ENCODE peak calls at places on chromosomes 2 and 18, in five cellular contexts. U is HCT116; S is ovary; Q is CD8-positive, alpha-beta T cell; R is substantia nigra. C is an unnamed sample.

GRCh38 chr2:95574506-95574905 is 17.3 kb upstream of the TRIM43 start:
- DNase-seq in U (no peak), Q (no peak), S (no peak), R (no peak), C (no peak)

GRCh38 chr2:163733301-163733938 is 2.4 kb downstream of the FIGN start:
- DNase-seq in Q (no peak), U (no peak), S (peak), R (peak), C (no peak)

GRCh38 chr18:63177822-63178525 is 141.6 kb downstream of the BCL2 start:
- DNase-seq in S (no peak), R (no peak), U (no peak), Q (no peak), C (no peak)

GRCh38 chr2:30915485-30915884 is 108.2 kb upstream of the CAPN13 start:
- DNase-seq in U (peak), R (peak), Q (no peak), S (no peak), C (no peak)

GRCh38 chr2:100818606-100819364 is 1.2 kb upstream of the NPAS2 start:
- DNase-seq in Q (no peak), U (peak), R (peak), S (peak), C (peak)

GRCh38 chr2:232874677-232875223 is 4.7 kb downstream of the SNORC start:
- DNase-seq in S (no peak), Q (no peak), R (no peak), U (no peak), C (no peak)

GRCh38 chr2:161423351-161424178 is 7.5 kb downstream of the TBR1 start:
- DNase-seq in U (no peak), S (no peak), Q (no peak), R (no peak), C (no peak)

GRCh38 chr2:236505648-236506047 is 64.0 kb upstream of the ACKR3 start:
- DNase-seq in Q (no peak), S (no peak), U (no peak), R (no peak), C (no peak)

GRCh38 chr2:170523506-170523905 is 191.6 kb upstream of the SP5 start:
- DNase-seq in S (no peak), U (no peak), Q (no peak), R (no peak), C (no peak)

GRCh38 chr2:146820672-146821071 is 1024.2 kb upstream of the ACVR2A start:
- DNase-seq in S (no peak), R (no peak), U (no peak), Q (no peak), C (no peak)

GRCh38 chr18:60038731-60039130 is 138.9 kb downstream of the PMAIP1 start:
- DNase-seq in R (no peak), S (no peak), Q (no peak), U (no peak), C (no peak)

GRCh38 chr2:200338692-200339091 is 32.2 kb downstream of the SPATS2L start:
- DNase-seq in R (no peak), Q (no peak), S (no peak), U (no peak), C (no peak)

GRCh38 chr2:69554981-69555380 is 88.6 kb downstream of the AAK1 start:
- DNase-seq in R (peak), U (no peak), Q (no peak), S (no peak), C (no peak)

GRCh38 chr18:9362869-9363268 is 28.3 kb downstream of the TWSG1 start:
- DNase-seq in S (no peak), R (no peak), Q (no peak), U (no peak), C (no peak)

GRCh38 chr2:241895732-241896641 is 26.5 kb downstream of the RTP5 start:
- DNase-seq in Q (no peak), R (no peak), S (peak), U (no peak), C (no peak)

GRCh38 chr18:68181956-68182355 is 533.0 kb downstream of the TMX3 start:
- DNase-seq in R (no peak), Q (no peak), U (no peak), S (no peak), C (no peak)

GRCh38 chr2:37625156-37625555 is 46.3 kb downstream of the CDC42EP3 start:
- DNase-seq in R (no peak), U (no peak), S (no peak), Q (no peak), C (no peak)

GRCh38 chr2:170222298-170222697 is 44.4 kb downstream of the MYO3B start:
- DNase-seq in S (no peak), R (no peak), U (no peak), Q (no peak), C (no peak)

GRCh38 chr2:214069254-214069653 is 341.6 kb upstream of the VWC2L start:
- DNase-seq in R (no peak), Q (no peak), U (peak), S (no peak), C (no peak)

GRCh38 chr2:173119069-173119807 is 43.6 kb downstream of the MAP3K20 start:
- DNase-seq in R (no peak), S (peak), U (no peak), Q (no peak), C (no peak)

GRCh38 chr2:44420725-44421124 is 59.0 kb downstream of the CAMKMT start:
- DNase-seq in U (no peak), Q (no peak), S (no peak), R (no peak), C (no peak)

GRCh38 chr2:230895536-230896345 is 29.3 kb downstream of the GPR55 start:
- DNase-seq in Q (no peak), U (no peak), S (no peak), R (no peak), C (no peak)

GRCh38 chr2:118098307-118098706 is 10.0 kb downstream of the INSIG2 start:
- DNase-seq in R (no peak), S (no peak), U (no peak), Q (no peak), C (no peak)

GRCh38 chr2:110866496-110866895 is 134.1 kb downstream of the ACOXL start:
- DNase-seq in U (no peak), R (no peak), S (no peak), Q (no peak), C (no peak)

GRCh38 chr18:11872479-11873136 is 21.4 kb downstream of the CHMP1B start:
- DNase-seq in Q (no peak), U (peak), R (no peak), S (no peak), C (no peak)

GRCh38 chr2:36780231-36780808 is 83.8 kb downstream of the VIT start:
- DNase-seq in R (no peak), S (no peak), U (peak), Q (no peak), C (no peak)

DNA sequence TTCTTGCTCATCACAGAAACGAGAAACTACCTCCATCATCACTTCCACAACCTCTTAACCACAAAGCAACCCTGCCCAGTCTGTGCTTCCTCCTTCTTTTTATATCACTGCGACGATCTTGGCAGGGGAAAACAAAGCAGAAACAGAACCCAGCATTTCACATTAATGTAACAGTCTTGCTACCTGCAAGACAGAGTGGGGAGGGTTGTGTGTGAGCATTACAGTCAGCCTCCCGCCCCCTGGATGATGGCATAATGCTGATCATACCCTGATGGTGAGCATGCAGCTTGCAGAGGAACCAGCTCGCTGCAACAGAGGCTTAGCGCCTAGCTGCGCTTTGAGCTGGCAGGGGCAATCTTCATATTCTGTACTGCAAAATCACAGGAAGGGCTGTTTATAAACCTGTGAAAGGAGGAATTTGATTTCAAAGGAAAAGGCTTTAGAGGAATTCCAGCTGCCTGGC is 376.1 kb downstream of the IRS1 start:
- DNase-seq in U (no peak), R (peak), S (no peak), Q (peak), C (peak)
- H3K27ac ChIP-seq in U (peak), R (no peak), S (no peak), Q (no peak), C (no peak)

GRCh38 chr2:223973606-223974005 is 16.3 kb downstream of the MRPL44 start:
- DNase-seq in R (no peak), U (no peak), S (no peak), Q (no peak), C (no peak)
- H3K27ac ChIP-seq in R (no peak), U (no peak), S (no peak), Q (no peak), C (no peak)

GRCh38 chr2:32064021-32064678 is 794 bp downstream of the SPAST start:
- DNase-seq in R (no peak), Q (peak), U (no peak), S (peak), C (peak)
- H3K27ac ChIP-seq in R (peak), Q (peak), U (peak), S (peak), C (peak)

GRCh38 chr18:74595425-74595824 is 2.2 kb upstream of the ZNF407 start:
- DNase-seq in R (no peak), U (no peak), S (no peak), Q (no peak), C (no peak)
- H3K27ac ChIP-seq in R (no peak), U (no peak), S (no peak), Q (no peak), C (no peak)

DNA sequence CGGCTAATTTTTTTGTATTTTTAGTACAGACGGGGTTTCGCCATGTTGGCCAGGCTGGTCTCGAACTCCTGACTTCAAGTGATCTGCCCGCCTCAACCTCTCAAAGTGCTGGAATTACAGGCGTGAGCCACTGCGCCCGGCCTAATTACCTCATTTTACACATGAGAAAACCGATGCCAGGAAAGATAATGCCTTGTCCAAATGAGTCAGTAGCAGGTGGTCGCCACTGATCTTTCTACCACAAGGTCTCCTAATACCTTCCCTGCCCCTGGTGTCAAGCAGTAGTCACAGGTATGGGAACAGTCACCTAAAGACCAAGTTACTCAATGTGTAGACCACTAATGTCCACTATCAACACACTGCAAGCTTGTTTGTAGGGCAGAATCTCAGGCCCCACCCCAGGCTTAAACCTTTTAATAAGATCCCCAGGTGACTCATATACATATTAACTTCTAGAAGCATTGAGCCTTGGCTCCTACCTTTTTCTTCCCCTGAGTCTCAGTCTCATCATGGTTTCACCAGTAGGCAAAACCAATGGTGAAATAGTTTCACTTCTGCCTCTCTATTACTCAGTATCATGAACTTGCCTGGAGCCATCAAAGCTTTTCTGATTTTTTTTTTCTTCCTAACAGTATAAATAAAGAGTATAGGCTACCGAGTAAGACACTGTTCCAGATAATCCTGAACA is 6.9 kb upstream of the EPB41L5 start:
- DNase-seq in S (no peak), Q (no peak), R (no peak), U (no peak), C (no peak)
- H3K27ac ChIP-seq in S (no peak), Q (no peak), R (no peak), U (no peak), C (no peak)

C was measured in CD4-positive, alpha-beta T cell.